ENCODE peak calls at places on chromosomes 2 and 18, in five cellular contexts. N is heart left ventricle, A is WTC11, J is AG09319, P is H9. D is an unnamed sample.

GRCh38 chr2:238263204-238264071 is 23.6 kb upstream of the HES6 start:
- DNase-seq in N (peak), A (peak), J (peak), P (peak), D (peak)

GRCh38 chr2:131152065-131152464 is 46.9 kb downstream of the PLEKHB2 start:
- DNase-seq in N (no peak), A (no peak), J (no peak), P (peak), D (no peak)

GRCh38 chr2:36441816-36442215 is 86.2 kb downstream of the CRIM1 start:
- DNase-seq in N (no peak), A (no peak), J (no peak), P (no peak), D (no peak)

GRCh38 chr18:70288171-70288850 is 534 bp upstream of the SOCS6 start:
- DNase-seq in N (peak), A (peak), J (no peak), P (peak), D (peak)

GRCh38 chr2:215401896-215402379 is 33.9 kb downstream of the FN1 start:
- DNase-seq in N (no peak), A (no peak), J (peak), P (no peak), D (no peak)

GRCh38 chr2:216752855-216753505 is 57.6 kb upstream of the IGFBP5 start:
- DNase-seq in N (no peak), A (no peak), J (no peak), P (no peak), D (no peak)

GRCh38 chr2:120509991-120510735 is 164.2 kb downstream of the INHBB start:
- DNase-seq in N (no peak), A (no peak), J (no peak), P (no peak), D (no peak)

GRCh38 chr2:44560352-44560751 is 198.6 kb downstream of the CAMKMT start:
- DNase-seq in N (no peak), A (peak), J (no peak), P (no peak), D (no peak)

GRCh38 chr2:43634604-43635306 is 2.3 kb upstream of the PLEKHH2 start:
- DNase-seq in N (no peak), A (no peak), J (peak), P (no peak), D (no peak)

GRCh38 chr2:206556357-206556949 is 85.8 kb upstream of the FAM237A start:
- DNase-seq in N (no peak), A (no peak), J (peak), P (no peak), D (peak)

GRCh38 chr18:60684843-60685513 is 312.4 kb upstream of the MC4R start:
- DNase-seq in N (no peak), A (no peak), J (no peak), P (no peak), D (no peak)

GRCh38 chr2:190599073-190599472 is 49.8 kb upstream of the NAB1 start:
- DNase-seq in N (no peak), A (no peak), J (no peak), P (no peak), D (no peak)

GRCh38 chr2:190121971-190122370 is 59.4 kb upstream of the MSTN start:
- DNase-seq in N (no peak), A (no peak), J (no peak), P (no peak), D (no peak)

GRCh38 chr2:232621186-232621585 is 12.2 kb upstream of the EFHD1 start:
- DNase-seq in N (no peak), A (no peak), J (no peak), P (no peak), D (no peak)

GRCh38 chr2:212686285-212686895 is 147.8 kb upstream of the ERBB4 start:
- DNase-seq in N (peak), A (peak), J (no peak), P (peak), D (peak)

GRCh38 chr2:26363323-26363722 is 16.7 kb upstream of the ADGRF3 start:
- DNase-seq in N (no peak), A (no peak), J (no peak), P (no peak), D (no peak)

GRCh38 chr18:57441395-57441794 is 6.2 kb downstream of the ONECUT2 start:
- DNase-seq in N (no peak), A (peak), J (no peak), P (peak), D (no peak)

GRCh38 chr2:25697559-25698341 is 24.4 kb upstream of the DTNB start:
- DNase-seq in N (no peak), A (peak), J (no peak), P (peak), D (peak)

GRCh38 chr18:57141208-57142129 is 5.4 kb upstream of the BOD1L2 start:
- DNase-seq in N (no peak), A (no peak), J (no peak), P (no peak), D (no peak)

GRCh38 chr2:42052702-42053481 is 5.1 kb downstream of the PKDCC start:
- DNase-seq in N (peak), A (no peak), J (no peak), P (no peak), D (no peak)

GRCh38 chr18:55272510-55273243 is 313.4 kb upstream of the CCDC68 start:
- DNase-seq in N (no peak), A (no peak), J (peak), P (no peak), D (no peak)

GRCh38 chr2:31765078-31765835 is 184.5 kb upstream of the SRD5A2 start:
- DNase-seq in N (no peak), A (no peak), J (no peak), P (no peak), D (no peak)

DNA sequence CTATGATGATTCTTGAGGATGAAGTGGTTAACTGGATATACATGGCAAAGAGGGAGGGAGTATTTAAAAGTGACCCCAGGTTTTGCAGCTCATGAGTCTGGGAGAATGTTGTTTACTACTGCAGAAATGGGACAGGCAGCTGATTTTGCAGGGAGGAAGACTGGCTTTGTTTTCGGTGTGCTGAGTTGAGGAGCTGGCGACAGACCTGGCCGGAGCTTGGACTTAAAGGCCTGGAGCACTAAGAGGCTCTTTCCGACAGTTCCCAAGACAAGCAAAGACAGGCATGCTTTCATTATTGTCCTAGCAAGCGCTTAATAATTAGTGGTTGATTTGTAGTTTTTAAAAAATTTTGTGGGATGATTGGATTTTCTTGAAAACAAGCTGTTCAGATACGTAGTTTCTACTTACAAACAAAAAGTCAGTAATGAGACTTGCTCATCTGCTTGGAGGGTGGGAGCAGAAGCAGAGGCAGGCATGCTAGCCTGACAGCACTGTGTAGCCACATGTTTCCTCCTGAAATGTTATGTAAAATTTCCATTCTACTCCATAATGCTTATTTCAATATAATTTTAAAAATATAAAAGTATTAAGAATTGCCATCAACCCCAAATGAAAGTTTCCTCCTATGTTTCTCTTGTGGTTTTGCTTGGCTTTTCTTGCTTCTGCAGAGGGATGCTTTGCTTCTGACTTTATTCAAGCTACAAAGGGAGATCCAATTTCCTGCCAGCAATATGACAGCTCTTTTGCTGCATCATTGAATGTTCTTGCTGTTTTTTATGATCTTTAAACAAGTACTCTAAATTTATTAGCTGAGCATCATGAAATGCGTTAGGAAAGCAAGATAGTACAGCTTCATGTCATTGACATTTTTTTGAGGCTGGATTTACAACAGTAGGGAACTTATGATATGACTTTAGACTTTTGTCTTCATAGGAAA is 75.8 kb downstream of the PHLPP1 start:
- DNase-seq in N (no peak), A (no peak), J (no peak), P (no peak), D (no peak)
- TF ChIP-seq CTCF in N (no peak), A (no peak), J (no peak), P (no peak), D (no peak)

DNA sequence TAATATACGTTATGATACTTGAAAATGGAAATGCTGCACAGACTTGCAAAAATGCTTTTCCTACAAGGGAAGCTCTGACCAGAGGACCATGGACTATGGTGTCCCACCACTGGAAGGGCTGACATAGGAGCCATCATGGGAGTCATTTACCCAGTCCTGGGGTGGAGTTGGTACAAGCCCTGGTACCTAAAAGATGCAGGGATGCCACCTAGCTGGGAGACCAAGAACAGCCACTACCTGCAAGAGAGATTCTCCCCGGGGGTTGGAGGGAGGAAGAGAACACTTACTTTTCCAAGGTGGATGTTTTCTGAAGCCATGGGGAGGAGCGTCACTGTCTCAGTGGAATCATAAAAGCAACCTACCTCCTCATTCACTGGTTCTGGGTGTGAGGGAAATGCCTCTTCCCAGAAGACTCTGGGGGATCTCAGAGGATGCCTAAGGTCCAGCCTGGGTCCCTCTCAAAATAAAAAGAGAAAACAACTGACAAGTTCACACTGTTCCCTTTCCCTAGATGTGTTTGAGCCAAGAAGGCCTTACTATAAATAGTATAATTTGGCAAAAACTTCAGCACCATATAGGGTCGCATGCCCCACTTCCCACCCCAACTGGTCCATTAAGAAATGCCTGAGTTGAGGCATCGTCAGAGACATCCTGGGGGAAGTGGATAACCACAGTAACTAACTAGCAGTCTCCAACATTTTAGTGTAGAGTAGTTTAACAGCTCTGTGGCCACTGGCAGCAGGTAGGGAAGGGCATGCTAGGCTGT is 39.9 kb downstream of the REEP1 start:
- DNase-seq in N (no peak), A (peak), J (no peak), P (peak), D (no peak)
- TF ChIP-seq CTCF in N (no peak), A (no peak), J (no peak), P (peak), D (no peak)

GRCh38 chr2:65999790-66000189 is 435.1 kb upstream of the MEIS1 start:
- DNase-seq in N (no peak), A (no peak), J (no peak), P (no peak), D (no peak)
- TF ChIP-seq CTCF in N (no peak), A (no peak), J (no peak), P (peak), D (no peak)

GRCh38 chr2:37781028-37781427 is 109.6 kb upstream of the CDC42EP3 start:
- DNase-seq in N (no peak), A (no peak), J (no peak), P (no peak), D (no peak)
- TF ChIP-seq CTCF in N (no peak), A (no peak), J (no peak), P (no peak), D (no peak)

GRCh38 chr2:112876257-112876970 is 34.6 kb upstream of the IL37 start:
- DNase-seq in N (no peak), A (no peak), J (no peak), P (no peak), D (no peak)
- TF ChIP-seq CTCF in N (no peak), A (no peak), J (no peak), P (no peak), D (no peak)

DNA sequence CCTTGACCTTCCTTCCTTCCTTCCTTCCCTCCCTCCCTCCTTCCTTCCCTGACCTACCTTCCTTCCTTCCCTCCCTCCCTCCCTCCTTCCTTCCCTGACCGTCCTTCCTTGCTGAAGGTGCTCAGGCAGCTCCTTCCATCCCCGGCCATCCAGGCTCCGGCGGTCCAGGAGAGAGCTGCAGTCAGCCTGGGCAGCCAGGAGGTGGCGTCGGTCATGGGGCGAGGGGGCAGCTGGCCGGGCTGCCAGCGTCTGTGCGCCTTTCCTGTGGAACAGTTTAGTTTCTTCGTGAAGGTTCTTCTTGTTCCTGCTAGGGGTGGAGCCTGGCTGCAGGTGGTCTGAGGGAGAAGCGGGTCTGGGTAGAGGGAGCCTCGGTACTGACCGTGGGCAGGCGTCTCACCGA is 15.7 kb downstream of the GPR35 start:
- DNase-seq in N (no peak), A (peak), J (no peak), P (peak), D (no peak)
- TF ChIP-seq CTCF in N (peak), A (peak), J (peak), P (peak), D (no peak)